ENCODE peak calls at places on chromosomes 11 and 22, in six cellular contexts. One of them, this sample, is unnamed.
A peak's percentile ranks its signal among the peaks of the same experiment; 100 is the strongest.

GRCh38 chr11:74141274-74141695 is 29.5 kb downstream of the C2CD3 start:
- DNase-seq in choroid plexus epithelial cell: no peak
- DNase-seq in GM12865: no peak
- DNase-seq in AG04450: no peak
- DNase-seq in uterus: no peak
- DNase-seq in IMR-90: no peak
- DNase-seq in this sample: peak; percentile 37

GRCh38 chr22:50129121-50129734 is 39.4 kb downstream of the MOV10L1 start:
- DNase-seq in choroid plexus epithelial cell: peak; percentile 78
- DNase-seq in GM12865: no peak
- DNase-seq in AG04450: no peak
- DNase-seq in uterus: no peak
- DNase-seq in IMR-90: peak; percentile 68
- DNase-seq in this sample: peak; percentile 66

GRCh38 chr11:64854534-64855502 is 10.4 kb upstream of the CDC42BPG start:
- DNase-seq in choroid plexus epithelial cell: peak; percentile 77
- DNase-seq in GM12865: no peak
- DNase-seq in AG04450: peak; percentile 60
- DNase-seq in uterus: peak; percentile 88
- DNase-seq in IMR-90: peak; percentile 91
- DNase-seq in this sample: peak; percentile 93

GRCh38 chr11:32297629-32298028 is 137.7 kb downstream of the WT1 start:
- DNase-seq in choroid plexus epithelial cell: peak; percentile 82
- DNase-seq in GM12865: peak; percentile 40
- DNase-seq in AG04450: no peak
- DNase-seq in uterus: no peak
- DNase-seq in IMR-90: peak; percentile 36
- DNase-seq in this sample: peak; percentile 61

GRCh38 chr22:49535527-49536125 is 292.0 kb downstream of the BRD1 start:
- DNase-seq in choroid plexus epithelial cell: no peak
- DNase-seq in GM12865: no peak
- DNase-seq in AG04450: no peak
- DNase-seq in uterus: no peak
- DNase-seq in IMR-90: no peak
- DNase-seq in this sample: no peak

GRCh38 chr11:60840711-60841430 is 1.0 kb upstream of the CCDC86 start:
- DNase-seq in choroid plexus epithelial cell: peak; percentile 94
- DNase-seq in GM12865: no peak
- DNase-seq in AG04450: peak; percentile 74
- DNase-seq in uterus: peak; percentile 60
- DNase-seq in IMR-90: peak; percentile 94
- DNase-seq in this sample: peak; percentile 97

GRCh38 chr11:69462106-69463045 is 19.1 kb upstream of the LINC01488 start:
- DNase-seq in choroid plexus epithelial cell: peak; percentile 18
- DNase-seq in GM12865: no peak
- DNase-seq in AG04450: no peak
- DNase-seq in uterus: no peak
- DNase-seq in IMR-90: no peak
- DNase-seq in this sample: peak; percentile 49

GRCh38 chr11:114279778-114280532 is 16.2 kb upstream of the NNMT start:
- DNase-seq in choroid plexus epithelial cell: peak; percentile 77
- DNase-seq in GM12865: no peak
- DNase-seq in AG04450: no peak
- DNase-seq in uterus: no peak
- DNase-seq in IMR-90: peak; percentile 61
- DNase-seq in this sample: peak; percentile 77

GRCh38 chr22:41197808-41198585 is 7.1 kb upstream of the L3MBTL2 start:
- DNase-seq in choroid plexus epithelial cell: no peak
- DNase-seq in GM12865: no peak
- DNase-seq in AG04450: no peak
- DNase-seq in uterus: no peak
- DNase-seq in IMR-90: no peak
- DNase-seq in this sample: no peak

GRCh38 chr22:20186871-20187546 is 36.2 kb upstream of the CCDC188 start:
- DNase-seq in choroid plexus epithelial cell: no peak
- DNase-seq in GM12865: no peak
- DNase-seq in AG04450: no peak
- DNase-seq in uterus: no peak
- DNase-seq in IMR-90: no peak
- DNase-seq in this sample: no peak

GRCh38 chr11:79236541-79236971 is 204.3 kb downstream of the TENM4 start:
- DNase-seq in choroid plexus epithelial cell: peak; percentile 93
- DNase-seq in GM12865: no peak
- DNase-seq in AG04450: peak; percentile 98
- DNase-seq in uterus: no peak
- DNase-seq in IMR-90: peak; percentile 99
- DNase-seq in this sample: peak; percentile 97

GRCh38 chr11:105790841-105791240 is 181.0 kb downstream of the GRIA4 start:
- DNase-seq in choroid plexus epithelial cell: no peak
- DNase-seq in GM12865: no peak
- DNase-seq in AG04450: no peak
- DNase-seq in uterus: no peak
- DNase-seq in IMR-90: no peak
- DNase-seq in this sample: no peak

GRCh38 chr11:46635557-46636139 is 18.3 kb downstream of the ATG13 start:
- DNase-seq in choroid plexus epithelial cell: no peak
- DNase-seq in GM12865: no peak
- DNase-seq in AG04450: no peak
- DNase-seq in uterus: no peak
- DNase-seq in IMR-90: no peak
- DNase-seq in this sample: no peak

GRCh38 chr11:114551060-114551459 is 8.6 kb downstream of the NXPE1 start:
- DNase-seq in choroid plexus epithelial cell: no peak
- DNase-seq in GM12865: no peak
- DNase-seq in AG04450: no peak
- DNase-seq in uterus: no peak
- DNase-seq in IMR-90: no peak
- DNase-seq in this sample: no peak

GRCh38 chr11:123072279-123072678 is 10.3 kb upstream of the HSPA8 start:
- DNase-seq in choroid plexus epithelial cell: no peak
- DNase-seq in GM12865: no peak
- DNase-seq in AG04450: no peak
- DNase-seq in uterus: no peak
- DNase-seq in IMR-90: no peak
- DNase-seq in this sample: no peak

GRCh38 chr11:67645521-67646457 is 4.7 kb downstream of the ACY3 start:
- DNase-seq in choroid plexus epithelial cell: no peak
- DNase-seq in GM12865: peak; percentile 44
- DNase-seq in AG04450: no peak
- DNase-seq in uterus: no peak
- DNase-seq in IMR-90: no peak
- DNase-seq in this sample: no peak

GRCh38 chr11:118258410-118258809 is 5.7 kb downstream of the MPZL2 start:
- DNase-seq in choroid plexus epithelial cell: no peak
- DNase-seq in GM12865: no peak
- DNase-seq in AG04450: no peak
- DNase-seq in uterus: no peak
- DNase-seq in IMR-90: no peak
- DNase-seq in this sample: no peak
- TF ChIP-seq CTCF in choroid plexus epithelial cell: peak; percentile 33
- TF ChIP-seq CTCF in GM12865: peak; percentile 17
- TF ChIP-seq CTCF in AG04450: peak; percentile 13
- TF ChIP-seq CTCF in uterus: no peak
- TF ChIP-seq CTCF in IMR-90: no peak
- TF ChIP-seq CTCF in this sample: peak; percentile 16

DNA sequence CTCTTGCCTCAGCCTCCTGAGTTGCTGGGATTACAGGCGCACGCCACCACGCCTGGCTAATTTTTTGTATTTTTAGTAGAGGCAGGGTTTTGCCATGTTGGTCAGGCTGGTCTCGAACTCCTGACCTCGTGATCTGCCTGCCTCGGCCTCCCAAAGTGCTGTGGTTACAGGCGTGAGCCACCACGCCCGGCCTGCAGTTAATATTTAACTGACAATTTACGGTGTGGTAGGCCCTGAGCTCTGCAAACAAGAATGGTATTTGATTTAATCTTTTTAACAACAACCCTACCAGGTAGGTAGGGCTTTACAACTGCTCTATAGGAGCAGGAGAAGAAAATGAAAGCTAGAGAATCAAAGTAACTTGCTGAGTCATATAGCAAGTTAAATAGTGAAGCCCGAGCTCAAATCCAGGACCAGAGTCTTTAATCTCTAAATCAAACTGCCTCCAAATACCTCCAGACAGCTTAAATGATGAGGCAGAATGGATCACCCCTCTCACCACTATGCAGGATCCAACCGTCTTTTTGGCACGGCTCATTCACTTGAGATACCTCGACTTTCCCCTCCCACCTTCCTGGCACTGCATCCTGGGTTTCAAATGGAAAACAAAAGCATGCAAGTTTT is 9.4 kb downstream of the UEVLD start:
- DNase-seq in choroid plexus epithelial cell: no peak
- DNase-seq in GM12865: peak; percentile 23
- DNase-seq in AG04450: no peak
- DNase-seq in uterus: no peak
- DNase-seq in IMR-90: no peak
- DNase-seq in this sample: no peak
- H3K4me3 ChIP-seq in choroid plexus epithelial cell: no peak overlapping the region
- H3K4me3 ChIP-seq in GM12865: no peak overlapping the region
- H3K4me3 ChIP-seq in AG04450: no peak overlapping the region
- H3K4me3 ChIP-seq in uterus: no peak overlapping the region
- H3K4me3 ChIP-seq in IMR-90: no peak overlapping the region
- H3K4me3 ChIP-seq in this sample: no peak overlapping the region

DNA sequence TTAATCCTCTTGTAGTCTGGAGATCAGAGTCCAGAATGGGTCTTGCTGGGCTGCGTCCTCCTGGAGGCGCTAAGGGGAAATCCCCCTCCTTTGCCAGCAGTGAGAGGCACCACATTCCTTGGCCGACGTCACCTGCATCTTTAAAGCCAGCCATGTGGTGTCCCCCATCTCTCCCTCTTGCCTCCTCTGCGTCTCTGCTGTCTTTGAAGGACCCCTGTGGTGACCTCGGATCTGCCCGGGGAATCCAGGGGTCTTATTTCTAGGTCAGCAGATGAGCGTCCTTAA is 27.2 kb upstream of the PARVB start:
- DNase-seq in choroid plexus epithelial cell: no peak
- DNase-seq in GM12865: no peak
- DNase-seq in AG04450: no peak
- DNase-seq in uterus: no peak
- DNase-seq in IMR-90: no peak
- DNase-seq in this sample: no peak
- TF ChIP-seq CTCF in choroid plexus epithelial cell: no peak
- TF ChIP-seq CTCF in GM12865: no peak
- TF ChIP-seq CTCF in AG04450: no peak
- TF ChIP-seq CTCF in uterus: no peak
- TF ChIP-seq CTCF in IMR-90: no peak
- TF ChIP-seq CTCF in this sample: no peak

DNA sequence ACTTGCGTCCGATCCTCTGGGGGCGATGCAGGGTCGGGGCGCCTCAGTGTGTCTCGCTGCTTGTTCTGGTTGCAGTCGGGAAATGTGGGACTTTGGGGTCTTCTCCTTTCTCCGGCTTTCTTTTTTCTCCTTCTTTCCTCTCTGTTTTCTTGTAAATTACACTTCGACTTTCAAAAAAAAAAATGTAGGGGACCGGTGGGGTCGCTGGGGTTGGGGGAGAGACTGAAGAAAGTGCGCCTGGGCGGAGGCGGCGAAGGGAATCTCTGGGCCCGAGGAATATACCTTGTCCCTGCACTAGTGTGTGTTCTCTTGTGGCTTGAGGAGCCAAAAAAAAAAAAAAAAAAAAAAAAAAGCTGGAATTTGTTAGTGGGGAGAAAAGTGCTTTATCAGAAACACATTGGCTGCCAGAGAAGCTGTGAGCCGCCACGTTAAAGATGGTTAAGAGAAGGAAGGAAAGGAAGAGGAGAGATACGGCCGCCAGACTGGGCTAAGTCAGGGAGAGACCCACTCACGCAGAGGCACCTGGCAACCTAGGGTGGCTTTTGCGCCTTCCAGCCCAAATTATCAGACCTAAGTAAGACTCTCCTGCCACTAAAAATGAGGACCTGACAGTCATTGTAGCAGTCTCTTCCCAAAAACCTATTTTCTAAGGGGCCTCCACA is 8.4 kb upstream of the FLI1 start:
- DNase-seq in choroid plexus epithelial cell: no peak
- DNase-seq in GM12865: no peak
- DNase-seq in AG04450: no peak
- DNase-seq in uterus: no peak
- DNase-seq in IMR-90: no peak
- DNase-seq in this sample: no peak
- H3K4me3 ChIP-seq in choroid plexus epithelial cell: peak overlapping the region; percentile 22
- H3K4me3 ChIP-seq in GM12865: no peak overlapping the region
- H3K4me3 ChIP-seq in AG04450: peak overlapping the region; percentile 34
- H3K4me3 ChIP-seq in uterus: no peak overlapping the region
- H3K4me3 ChIP-seq in IMR-90: peak overlapping the region; percentile 19
- H3K4me3 ChIP-seq in this sample: no peak overlapping the region

DNA sequence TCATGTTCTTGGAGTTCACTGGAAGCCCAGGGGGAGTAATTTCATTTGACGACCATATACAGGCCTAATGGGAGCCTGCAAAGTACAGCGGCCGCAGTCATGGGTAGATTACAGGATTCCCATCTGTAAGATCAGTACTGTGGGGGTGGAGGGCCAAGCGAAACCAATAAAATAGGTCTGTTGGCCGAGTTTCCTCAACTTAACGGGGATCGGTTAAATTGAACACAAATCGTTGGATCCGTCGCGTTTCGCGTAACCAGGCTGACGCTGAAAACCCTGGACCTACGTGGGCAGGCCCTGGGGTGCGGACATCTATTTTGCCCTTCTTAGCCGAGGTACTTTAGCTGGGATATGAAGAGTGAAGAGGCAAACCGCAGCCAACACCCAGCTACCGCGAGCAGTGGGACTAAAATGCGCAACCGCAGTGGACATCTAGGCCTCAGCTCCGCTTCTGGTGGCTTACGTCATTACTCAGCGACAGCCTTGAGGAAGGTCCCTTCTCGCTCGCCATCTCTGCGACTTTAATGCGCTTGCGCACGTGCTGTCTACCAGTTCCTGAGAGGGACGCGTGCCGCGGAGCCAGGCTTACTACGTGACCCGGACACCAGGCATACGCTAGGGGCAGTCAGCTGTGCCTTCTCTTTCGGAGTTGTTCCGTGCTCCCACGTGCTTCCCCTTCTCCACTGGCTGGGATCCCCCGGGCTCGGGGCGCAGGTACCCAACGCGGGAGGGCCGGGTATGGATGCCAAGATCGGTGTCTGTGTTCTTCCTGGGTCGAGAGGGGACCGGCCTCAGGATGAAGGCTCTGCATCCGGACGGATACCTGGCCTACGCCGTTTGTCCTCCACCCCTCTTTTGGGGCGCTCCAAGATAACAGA is at the start of gene NAT10:
- DNase-seq in choroid plexus epithelial cell: peak; percentile 99
- DNase-seq in GM12865: peak; percentile 99
- DNase-seq in AG04450: peak; percentile 97
- DNase-seq in uterus: peak; percentile 98
- DNase-seq in IMR-90: peak; percentile 99
- DNase-seq in this sample: peak; percentile 99
- TF ChIP-seq CTCF in choroid plexus epithelial cell: peak; percentile 0
- TF ChIP-seq CTCF in GM12865: peak; percentile 13
- TF ChIP-seq CTCF in AG04450: no peak
- TF ChIP-seq CTCF in uterus: no peak
- TF ChIP-seq CTCF in IMR-90: no peak
- TF ChIP-seq CTCF in this sample: peak; percentile 19

This sample was measured in AG10803.